ENCODE peak calls at places on chromosomes 2 and 18, in ten cellular contexts. W, J, E, X, D, K, Q, V, A and M are unnamed samples.

GRCh38 chr2:6081542-6081872 is 389.3 kb downstream of the SOX11 start:
- DNase-seq in W (no peak), J (no peak), E (no peak), X (no peak), D (no peak), K (no peak), Q (no peak), V (no peak), A (no peak), M (no peak)

GRCh38 chr2:217162533-217162932 is 302.7 kb upstream of the TNP1 start:
- DNase-seq in W (no peak), J (no peak), E (peak; percentile 87), X (peak; percentile 24), D (no peak), K (no peak), Q (no peak), V (peak; percentile 38), A (no peak), M (no peak)

GRCh38 chr2:182506606-182507005 is 79.8 kb upstream of the PDE1A start:
- DNase-seq in W (no peak), J (no peak), E (peak; percentile 62), X (no peak), D (no peak), K (no peak), Q (no peak), V (no peak), A (peak; percentile 27), M (no peak)

GRCh38 chr2:18792226-18792629 is 202.9 kb upstream of the NT5C1B start:
- DNase-seq in W (no peak), J (no peak), E (no peak), X (no peak), D (no peak), K (no peak), Q (no peak), V (no peak), A (no peak), M (no peak)

GRCh38 chr2:8346238-8346637 is 335.6 kb upstream of the ID2 start:
- DNase-seq in W (no peak), J (no peak), E (no peak), X (no peak), D (no peak), K (no peak), Q (no peak), V (no peak), A (no peak), M (no peak)

GRCh38 chr2:66434679-66435548 is at the start of gene MEIS1:
- DNase-seq in W (peak; percentile 79), J (no peak), E (peak; percentile 70), X (peak; percentile 40), D (peak; percentile 95), K (peak; percentile 92), Q (peak; percentile 94), V (peak; percentile 95), A (peak; percentile 94), M (peak; percentile 88)

GRCh38 chr2:8563814-8564474 is 117.9 kb upstream of the ID2 start:
- DNase-seq in W (peak; percentile 14), J (no peak), E (no peak), X (no peak), D (peak; percentile 36), K (no peak), Q (no peak), V (no peak), A (no peak), M (no peak)

GRCh38 chr2:136235451-136236418 is 117.8 kb upstream of the CXCR4 start:
- DNase-seq in W (no peak), J (no peak), E (no peak), X (no peak), D (no peak), K (peak; percentile 82), Q (no peak), V (no peak), A (peak; percentile 43), M (no peak)

GRCh38 chr2:28665041-28665704 is 86.5 kb upstream of the PPP1CB start:
- DNase-seq in W (no peak), J (no peak), E (no peak), X (no peak), D (no peak), K (no peak), Q (peak; percentile 86), V (no peak), A (peak; percentile 80), M (peak; percentile 81)

GRCh38 chr2:62787381-62787780 is 81.9 kb downstream of the EHBP1 start:
- DNase-seq in W (no peak), J (no peak), E (peak; percentile 36), X (no peak), D (no peak), K (peak; percentile 59), Q (no peak), V (peak; percentile 14), A (no peak), M (no peak)

GRCh38 chr2:174334278-174334715 is 457 bp upstream of the SP9 start:
- DNase-seq in W (no peak), J (no peak), E (no peak), X (no peak), D (no peak), K (no peak), Q (no peak), V (no peak), A (no peak), M (no peak)

GRCh38 chr2:221554769-221555510 is 17.2 kb downstream of the EPHA4 start:
- DNase-seq in W (no peak), J (no peak), E (no peak), X (no peak), D (no peak), K (no peak), Q (no peak), V (no peak), A (no peak), M (no peak)

GRCh38 chr2:157150747-157151146 is 106.8 kb upstream of the GALNT5 start:
- DNase-seq in W (no peak), J (no peak), E (no peak), X (no peak), D (no peak), K (no peak), Q (no peak), V (no peak), A (no peak), M (no peak)

GRCh38 chr2:157257312-157258252 is at the start of gene GALNT5:
- DNase-seq in W (no peak), J (no peak), E (peak; percentile 28), X (no peak), D (no peak), K (no peak), Q (no peak), V (no peak), A (no peak), M (peak; percentile 13)

GRCh38 chr18:25921677-25922421 is 168.6 kb downstream of the SS18 start:
- DNase-seq in W (no peak), J (peak; percentile 7), E (peak; percentile 36), X (peak; percentile 36), D (peak; percentile 54), K (peak; percentile 15), Q (no peak), V (peak; percentile 5), A (no peak), M (peak; percentile 46)

GRCh38 chr2:34102359-34102758 is 503.3 kb upstream of the FAM98A start:
- DNase-seq in W (no peak), J (no peak), E (no peak), X (no peak), D (no peak), K (no peak), Q (no peak), V (no peak), A (no peak), M (no peak)

GRCh38 chr2:212777020-212777491 is 238.5 kb upstream of the ERBB4 start:
- DNase-seq in W (no peak), J (no peak), E (peak; percentile 58), X (no peak), D (no peak), K (peak; percentile 31), Q (no peak), V (peak; percentile 26), A (no peak), M (no peak)

GRCh38 chr18:45802814-45803492 is 22.5 kb upstream of the SIGLEC15 start:
- DNase-seq in W (no peak), J (no peak), E (no peak), X (no peak), D (no peak), K (peak; percentile 91), Q (no peak), V (no peak), A (no peak), M (no peak)

GRCh38 chr2:190881480-190882326 is 1.1 kb downstream of the GLS start:
- DNase-seq in W (no peak), J (peak; percentile 69), E (peak; percentile 81), X (peak; percentile 53), D (peak; percentile 66), K (peak; percentile 90), Q (peak; percentile 80), V (peak; percentile 52), A (peak; percentile 62), M (peak; percentile 74)

GRCh38 chr18:39751161-39751560 is 2185.6 kb upstream of the CELF4 start:
- DNase-seq in W (no peak), J (no peak), E (no peak), X (no peak), D (no peak), K (no peak), Q (no peak), V (no peak), A (no peak), M (no peak)

GRCh38 chr2:162676515-162676914 is 162.1 kb downstream of the KCNH7 start:
- DNase-seq in W (no peak), J (no peak), E (no peak), X (no peak), D (no peak), K (no peak), Q (no peak), V (no peak), A (no peak), M (no peak)

GRCh38 chr18:2982452-2983172 is 30.3 kb downstream of the LPIN2 start:
- DNase-seq in W (no peak), J (no peak), E (no peak), X (no peak), D (peak; percentile 90), K (no peak), Q (no peak), V (no peak), A (no peak), M (no peak)

GRCh38 chr2:50752228-50752627 is 279.7 kb downstream of the NRXN1 start:
- DNase-seq in W (no peak), J (no peak), E (no peak), X (no peak), D (no peak), K (no peak), Q (no peak), V (no peak), A (no peak), M (no peak)

GRCh38 chr18:62312851-62313250 is 12.3 kb upstream of the TNFRSF11A start:
- DNase-seq in W (no peak), J (no peak), E (no peak), X (no peak), D (no peak), K (no peak), Q (no peak), V (no peak), A (no peak), M (no peak)

GRCh38 chr2:201257941-201258665 is 2.2 kb upstream of the CASP8 start:
- DNase-seq in W (no peak), J (peak; percentile 91), E (no peak), X (peak; percentile 86), D (peak; percentile 66), K (peak; percentile 96), Q (peak; percentile 75), V (peak; percentile 27), A (peak; percentile 66), M (peak; percentile 68)

GRCh38 chr2:9765611-9766531 is 77.4 kb upstream of the TAF1B start:
- DNase-seq in W (no peak), J (no peak), E (no peak), X (no peak), D (no peak), K (no peak), Q (no peak), V (no peak), A (peak; percentile 49), M (no peak)

GRCh38 chr2:95270541-95271081 is 3.6 kb upstream of the PROM2 start:
- DNase-seq in W (no peak), J (no peak), E (no peak), X (no peak), D (peak; percentile 35), K (no peak), Q (no peak), V (no peak), A (peak; percentile 7), M (no peak)

GRCh38 chr2:204473224-204473623 is 72.1 kb upstream of the PARD3B start:
- DNase-seq in W (no peak), J (no peak), E (no peak), X (no peak), D (no peak), K (no peak), Q (no peak), V (no peak), A (no peak), M (no peak)